ENCODE peak calls at places on chromosomes 5 and 9, in six cellular contexts. O is H9, K is DMS79 treated with DMSO at 0.1 percent for 48 hours, X is H54, U is RWPE1, Q is right lobe of liver. A is an unnamed sample.

GRCh38 chr9:82957526-82958379 is 105.2 kb downstream of the RASEF start:
- DNase-seq in K (peak; percentile 91), Q (no peak), O (no peak), X (no peak), U (no peak), A (no peak)

GRCh38 chr9:38432922-38433510 is 8.8 kb upstream of the IGFBPL1 start:
- DNase-seq in K (peak; percentile 19), X (no peak), Q (no peak), O (no peak), U (peak; percentile 51), A (peak; percentile 71)

GRCh38 chr5:83956386-83956785 is 235.7 kb upstream of the HAPLN1 start:
- DNase-seq in Q (no peak), X (no peak), K (no peak), O (no peak), U (no peak), A (peak; percentile 44)

GRCh38 chr9:127773245-127773644 is 5.2 kb downstream of the SH2D3C start:
- DNase-seq in O (no peak), X (no peak), Q (no peak), K (no peak), U (no peak), A (no peak)

GRCh38 chr9:135602789-135603481 is 36.4 kb downstream of the GLT6D1 start:
- DNase-seq in K (peak; percentile 15), Q (peak; percentile 44), U (peak; percentile 70), O (peak; percentile 44), X (peak; percentile 79), A (peak; percentile 69)

GRCh38 chr9:72476617-72477375 is 44.6 kb upstream of the TMC1 start:
- DNase-seq in K (no peak), Q (no peak), U (peak; percentile 94), O (peak; percentile 49), X (peak; percentile 79), A (peak; percentile 23)

GRCh38 chr9:16329699-16330113 is 540.8 kb downstream of the BNC2 start:
- DNase-seq in O (no peak), X (no peak), K (no peak), Q (no peak), U (no peak), A (no peak)

GRCh38 chr9:34072410-34072809 is 23.7 kb upstream of the UBAP2 start:
- DNase-seq in O (peak; percentile 73), K (peak; percentile 92), X (no peak), U (peak; percentile 94), Q (no peak), A (no peak)

GRCh38 chr9:111805841-111806241 is 11.1 kb upstream of the SHOC1 start:
- DNase-seq in Q (no peak), U (peak; percentile 94), K (no peak), O (no peak), X (peak; percentile 19), A (peak; percentile 48)

GRCh38 chr9:38196721-38197120 is 127.7 kb upstream of the SHB start:
- DNase-seq in K (no peak), X (no peak), O (no peak), Q (no peak), U (no peak), A (no peak)

GRCh38 chr9:120755827-120756434 is 37.3 kb downstream of the FBXW2 start:
- DNase-seq in O (peak; percentile 50), K (peak; percentile 27), Q (no peak), U (peak; percentile 90), X (peak; percentile 77), A (peak; percentile 80)

GRCh38 chr9:95726756-95727155 is 148.7 kb upstream of the ERCC6L2 start:
- DNase-seq in U (peak; percentile 61), Q (no peak), O (no peak), X (peak; percentile 87), K (no peak), A (peak; percentile 89)

GRCh38 chr5:56941981-56942380 is 9.9 kb downstream of the MIER3 start:
- DNase-seq in Q (no peak), K (no peak), O (no peak), X (no peak), U (no peak), A (peak; percentile 85)

GRCh38 chr9:20297646-20298084 is 324.6 kb downstream of the MLLT3 start:
- DNase-seq in X (no peak), O (no peak), Q (no peak), U (peak; percentile 30), K (no peak), A (peak; percentile 52)

GRCh38 chr5:56735845-56736641 is 79.3 kb upstream of the MAP3K1 start:
- DNase-seq in Q (no peak), K (no peak), O (no peak), U (no peak), X (no peak), A (no peak)

GRCh38 chr9:100197553-100197952 is 98.5 kb downstream of the INVS start:
- DNase-seq in U (no peak), Q (no peak), O (no peak), X (no peak), K (no peak), A (no peak)

GRCh38 chr9:118568704-118569103 is 800.5 kb downstream of the BRINP1 start:
- DNase-seq in X (no peak), Q (no peak), U (no peak), O (no peak), K (no peak), A (no peak)

GRCh38 chr5:61866930-61867329 is 439.1 kb upstream of the KIF2A start:
- DNase-seq in O (no peak), U (peak; percentile 90), Q (no peak), K (no peak), X (peak; percentile 12), A (peak; percentile 1)

GRCh38 chr9:71936066-71936465 is 24.6 kb downstream of the C9orf85 start:
- DNase-seq in Q (no peak), X (no peak), O (no peak), K (no peak), U (no peak), A (peak; percentile 32)